ENCODE peak calls at places on chromosome 18, in six cellular contexts. P is GM13977, S is mesothelial cell of epicardium, I is GM23338, Y is body of pancreas, T is ovary. Z is an unnamed sample.

GRCh38 chr18:3186678-3187658 is 32.8 kb downstream of the MYOM1 start:
- DNase-seq in I (no peak), P (no peak), Y (peak; percentile 32), S (no peak), T (peak; percentile 25), Z (peak; percentile 48)

GRCh38 chr18:46946656-46947282 is 29.4 kb downstream of the KATNAL2 start:
- DNase-seq in P (peak; percentile 83), I (peak; percentile 98), Y (peak; percentile 78), T (peak; percentile 52), S (peak; percentile 75), Z (peak; percentile 85)

GRCh38 chr18:3329471-3329870 is 67.5 kb downstream of the MYL12B start:
- DNase-seq in Y (no peak), P (no peak), T (no peak), S (no peak), I (peak; percentile 46), Z (no peak)

GRCh38 chr18:45059695-45060094 is 379.0 kb downstream of the SETBP1 start:
- DNase-seq in S (no peak), P (no peak), I (no peak), Y (no peak), T (no peak), Z (peak; percentile 92)

GRCh38 chr18:39489426-39489825 is 1923.8 kb upstream of the CELF4 start:
- DNase-seq in S (no peak), Y (no peak), P (no peak), I (no peak), T (no peak), Z (peak; percentile 2)

GRCh38 chr18:55229682-55230081 is 270.4 kb upstream of the CCDC68 start:
- DNase-seq in S (no peak), I (no peak), T (no peak), Y (no peak), P (no peak), Z (no peak)

GRCh38 chr18:4016391-4017049 is 438.6 kb downstream of the DLGAP1 start:
- DNase-seq in S (no peak), Y (no peak), I (peak; percentile 28), T (no peak), P (peak; percentile 17), Z (peak; percentile 21)

GRCh38 chr18:21955757-21956652 is 213.4 kb upstream of the GATA6 start:
- DNase-seq in P (peak; percentile 73), Y (peak; percentile 84), S (peak; percentile 58), I (peak; percentile 83), T (peak; percentile 80), Z (peak; percentile 64)

GRCh38 chr18:59900222-59901128 is 679 bp downstream of the PMAIP1 start:
- DNase-seq in I (peak; percentile 85), P (peak; percentile 72), Y (peak; percentile 27), T (no peak), S (no peak), Z (peak; percentile 72)

GRCh38 chr18:79616651-79617518 is 62.7 kb upstream of the CTDP1 start:
- DNase-seq in I (peak; percentile 61), S (no peak), Y (peak; percentile 11), T (peak; percentile 40), P (no peak), Z (peak; percentile 25)

GRCh38 chr18:10057808-10058791 is 144.3 kb downstream of the VAPA start:
- DNase-seq in T (peak; percentile 14), S (no peak), P (no peak), I (no peak), Y (peak; percentile 28), Z (peak; percentile 89)

GRCh38 chr18:48940854-48941531 is 9.8 kb downstream of the SMAD7 start:
- DNase-seq in Y (no peak), S (no peak), I (no peak), P (peak; percentile 73), T (no peak), Z (no peak)

GRCh38 chr18:11654736-11655604 is 34.1 kb upstream of the GNAL start:
- DNase-seq in T (peak; percentile 45), Y (peak; percentile 58), S (peak; percentile 65), P (peak; percentile 76), I (peak; percentile 77), Z (peak; percentile 29)

GRCh38 chr18:21406111-21406510 is 164.1 kb downstream of the GREB1L start:
- DNase-seq in Y (no peak), T (no peak), I (no peak), S (no peak), P (no peak), Z (peak; percentile 48)

DNA sequence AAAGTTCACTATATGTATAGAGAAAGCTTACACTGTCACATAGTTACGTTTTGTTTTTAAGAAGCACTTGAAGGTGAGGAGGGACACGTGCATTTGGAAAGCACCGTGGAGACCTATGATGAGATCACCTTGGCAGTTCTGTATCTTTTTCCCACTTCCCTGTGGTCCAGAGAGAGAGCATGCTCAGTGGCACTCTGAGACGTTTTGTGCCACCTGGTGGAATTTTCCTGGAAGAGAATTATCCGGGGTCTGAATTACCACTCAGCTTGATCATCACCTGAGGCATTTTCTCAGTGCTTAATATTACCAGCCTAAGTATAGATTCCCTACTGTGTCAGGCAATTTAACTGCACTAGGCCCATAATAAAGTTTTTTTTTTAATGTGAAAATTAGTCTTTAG is 469.4 kb upstream of the SMIM21 start:
- DNase-seq in Y (no peak), I (peak; percentile 28), T (no peak), P (no peak), S (no peak), Z (no peak)
- TF ChIP-seq CTCF in Y (peak; percentile 25), I (peak; percentile 52), T (no peak), P (no peak), S (no peak), Z (no peak)

GRCh38 chr18:23054553-23054952 is 80.7 kb upstream of the CABLES1 start:
- DNase-seq in T (no peak), Y (no peak), I (no peak), S (no peak), P (no peak), Z (no peak)

GRCh38 chr18:23049698-23050373 is 85.4 kb upstream of the CABLES1 start:
- DNase-seq in T (no peak), P (no peak), Y (no peak), S (no peak), I (no peak), Z (no peak)

GRCh38 chr18:23056315-23056714 is 79.0 kb upstream of the CABLES1 start:
- DNase-seq in I (no peak), T (no peak), S (no peak), P (no peak), Y (no peak), Z (no peak)

GRCh38 chr18:23057096-23057495 is 78.2 kb upstream of the CABLES1 start:
- DNase-seq in Y (no peak), P (no peak), T (no peak), S (no peak), I (no peak), Z (no peak)

GRCh38 chr18:23053756-23054457 is 81.4 kb upstream of the CABLES1 start:
- DNase-seq in Y (peak; percentile 13), I (peak; percentile 92), S (no peak), T (no peak), P (no peak), Z (peak; percentile 62)
- TF ChIP-seq CTCF in Y (peak; percentile 29), I (peak; percentile 51), S (no peak), T (no peak), P (no peak), Z (peak; percentile 35)

GRCh38 chr18:13216732-13217465 is 1.7 kb upstream of the LDLRAD4 start:
- DNase-seq in P (peak; percentile 74), I (peak; percentile 61), S (peak; percentile 54), Y (peak; percentile 27), T (peak; percentile 42), Z (no peak)
- TF ChIP-seq CTCF in P (peak; percentile 42), I (no peak), S (no peak), Y (no peak), T (no peak), Z (no peak)

GRCh38 chr18:54223568-54224241 is 764 bp downstream of the MBD2 start:
- DNase-seq in S (peak; percentile 37), I (peak; percentile 41), T (peak; percentile 73), Y (peak; percentile 87), P (peak; percentile 20), Z (peak; percentile 97)

GRCh38 chr18:54218299-54218698 is 6.2 kb downstream of the MBD2 start:
- DNase-seq in S (no peak), Y (no peak), T (no peak), I (no peak), P (no peak), Z (no peak)

GRCh38 chr18:54224379-54225014 is at the start of gene MBD2:
- DNase-seq in Y (peak; percentile 96), P (peak; percentile 90), I (peak; percentile 98), T (peak; percentile 92), S (peak; percentile 90), Z (peak; percentile 92)

GRCh38 chr18:54220406-54220805 is 4.1 kb downstream of the MBD2 start:
- DNase-seq in S (no peak), Y (no peak), I (no peak), P (no peak), T (no peak), Z (no peak)

GRCh38 chr18:54222922-54223567 is 1.4 kb downstream of the MBD2 start:
- DNase-seq in P (no peak), Y (no peak), T (no peak), I (no peak), S (no peak), Z (no peak)
- TF ChIP-seq CTCF in P (peak; percentile 38), Y (peak; percentile 43), T (no peak), I (peak; percentile 40), S (no peak), Z (no peak)